ENCODE peak calls at places on chromosomes 13 and 19, in seven cellular contexts. One of them, this sample, is unnamed.

GRCh38 chr19:24052811-24053210 is 34.2 kb upstream of the ZNF254 start:
- DNase-seq in AG10803: peak; percentile 17
- DNase-seq in RWPE1: no peak
- DNase-seq in AG04450: no peak
- DNase-seq in CD8-positive, alpha-beta T cell: no peak
- DNase-seq in fibroblast of mammary gland: peak; percentile 64
- DNase-seq in progenitor cell of endocrine pancreas: no peak
- DNase-seq in this sample: peak; percentile 73

GRCh38 chr19:46892252-46893179 is 31.7 kb downstream of the ARHGAP35 start:
- DNase-seq in CD8-positive, alpha-beta T cell: no peak
- DNase-seq in progenitor cell of endocrine pancreas: no peak
- DNase-seq in fibroblast of mammary gland: no peak
- DNase-seq in RWPE1: no peak
- DNase-seq in AG04450: no peak
- DNase-seq in AG10803: no peak
- DNase-seq in this sample: no peak

GRCh38 chr19:51402117-51402516 is 11.7 kb upstream of the C19orf84 start:
- DNase-seq in AG10803: no peak
- DNase-seq in CD8-positive, alpha-beta T cell: no peak
- DNase-seq in fibroblast of mammary gland: no peak
- DNase-seq in RWPE1: no peak
- DNase-seq in progenitor cell of endocrine pancreas: no peak
- DNase-seq in AG04450: no peak
- DNase-seq in this sample: no peak

GRCh38 chr19:860481-861098 is 1.1 kb downstream of the CFD start:
- DNase-seq in progenitor cell of endocrine pancreas: peak; percentile 52
- DNase-seq in RWPE1: peak; percentile 56
- DNase-seq in AG04450: peak; percentile 50
- DNase-seq in CD8-positive, alpha-beta T cell: peak; percentile 38
- DNase-seq in AG10803: peak; percentile 74
- DNase-seq in fibroblast of mammary gland: peak; percentile 70
- DNase-seq in this sample: peak; percentile 45

GRCh38 chr19:6847828-6848200 is 39.6 kb upstream of the ADGRE1 start:
- DNase-seq in progenitor cell of endocrine pancreas: no peak
- DNase-seq in CD8-positive, alpha-beta T cell: no peak
- DNase-seq in AG10803: no peak
- DNase-seq in AG04450: no peak
- DNase-seq in RWPE1: no peak
- DNase-seq in fibroblast of mammary gland: no peak
- DNase-seq in this sample: peak; percentile 16

GRCh38 chr19:9945319-9945966 is 9.1 kb upstream of the OLFM2 start:
- DNase-seq in fibroblast of mammary gland: peak; percentile 100
- DNase-seq in AG10803: peak; percentile 100
- DNase-seq in RWPE1: peak; percentile 26
- DNase-seq in progenitor cell of endocrine pancreas: no peak
- DNase-seq in CD8-positive, alpha-beta T cell: no peak
- DNase-seq in AG04450: peak; percentile 97
- DNase-seq in this sample: peak; percentile 79

GRCh38 chr13:40236566-40237168 is 429.8 kb downstream of the FOXO1 start:
- DNase-seq in progenitor cell of endocrine pancreas: no peak
- DNase-seq in AG04450: no peak
- DNase-seq in RWPE1: no peak
- DNase-seq in fibroblast of mammary gland: peak; percentile 92
- DNase-seq in CD8-positive, alpha-beta T cell: no peak
- DNase-seq in AG10803: peak; percentile 53
- DNase-seq in this sample: peak; percentile 88

GRCh38 chr13:29504691-29505090 is 90.8 kb downstream of the SLC7A1 start:
- DNase-seq in AG10803: no peak
- DNase-seq in fibroblast of mammary gland: no peak
- DNase-seq in RWPE1: no peak
- DNase-seq in CD8-positive, alpha-beta T cell: no peak
- DNase-seq in progenitor cell of endocrine pancreas: no peak
- DNase-seq in AG04450: no peak
- DNase-seq in this sample: no peak

GRCh38 chr13:62837895-62838294 is 1422.2 kb upstream of the PCDH20 start:
- DNase-seq in CD8-positive, alpha-beta T cell: no peak
- DNase-seq in AG04450: peak; percentile 63
- DNase-seq in fibroblast of mammary gland: peak; percentile 54
- DNase-seq in RWPE1: peak; percentile 2
- DNase-seq in progenitor cell of endocrine pancreas: no peak
- DNase-seq in AG10803: no peak
- DNase-seq in this sample: peak; percentile 36

GRCh38 chr13:59012731-59013130 is 1151.0 kb downstream of the DIAPH3 start:
- DNase-seq in AG10803: no peak
- DNase-seq in RWPE1: no peak
- DNase-seq in progenitor cell of endocrine pancreas: no peak
- DNase-seq in CD8-positive, alpha-beta T cell: no peak
- DNase-seq in AG04450: no peak
- DNase-seq in fibroblast of mammary gland: no peak
- DNase-seq in this sample: no peak

GRCh38 chr13:49683489-49683888 is 7.8 kb downstream of the EBPL start:
- DNase-seq in RWPE1: no peak
- DNase-seq in CD8-positive, alpha-beta T cell: no peak
- DNase-seq in fibroblast of mammary gland: no peak
- DNase-seq in AG10803: no peak
- DNase-seq in progenitor cell of endocrine pancreas: no peak
- DNase-seq in AG04450: no peak
- DNase-seq in this sample: no peak

GRCh38 chr13:50085063-50085462 is 69.8 kb downstream of the KCNRG start:
- DNase-seq in CD8-positive, alpha-beta T cell: no peak
- DNase-seq in AG10803: no peak
- DNase-seq in progenitor cell of endocrine pancreas: no peak
- DNase-seq in AG04450: no peak
- DNase-seq in RWPE1: no peak
- DNase-seq in fibroblast of mammary gland: peak; percentile 59
- DNase-seq in this sample: peak; percentile 51

GRCh38 chr19:46191972-46192371 is 37.6 kb upstream of the IGFL1 start:
- DNase-seq in progenitor cell of endocrine pancreas: no peak
- DNase-seq in RWPE1: no peak
- DNase-seq in AG10803: no peak
- DNase-seq in CD8-positive, alpha-beta T cell: no peak
- DNase-seq in fibroblast of mammary gland: no peak
- DNase-seq in AG04450: no peak
- DNase-seq in this sample: no peak

GRCh38 chr13:96958286-96958891 is 35.9 kb downstream of the OXGR1 start:
- DNase-seq in RWPE1: peak; percentile 11
- DNase-seq in CD8-positive, alpha-beta T cell: no peak
- DNase-seq in AG10803: peak; percentile 38
- DNase-seq in progenitor cell of endocrine pancreas: no peak
- DNase-seq in AG04450: no peak
- DNase-seq in fibroblast of mammary gland: peak; percentile 47
- DNase-seq in this sample: peak; percentile 64

GRCh38 chr19:19170053-19170945 is at the start of gene MEF2B:
- DNase-seq in CD8-positive, alpha-beta T cell: peak; percentile 43
- DNase-seq in RWPE1: peak; percentile 92
- DNase-seq in progenitor cell of endocrine pancreas: peak; percentile 77
- DNase-seq in AG10803: peak; percentile 41
- DNase-seq in AG04450: no peak
- DNase-seq in fibroblast of mammary gland: peak; percentile 40
- DNase-seq in this sample: peak; percentile 63

GRCh38 chr13:19888799-19889198 is 25.4 kb upstream of the ZMYM5 start:
- DNase-seq in CD8-positive, alpha-beta T cell: no peak
- DNase-seq in AG10803: peak; percentile 22
- DNase-seq in RWPE1: no peak
- DNase-seq in progenitor cell of endocrine pancreas: no peak
- DNase-seq in AG04450: no peak
- DNase-seq in fibroblast of mammary gland: peak; percentile 35
- DNase-seq in this sample: peak; percentile 22

GRCh38 chr19:3536429-3537100 is 2.4 kb upstream of the TEKTIP1 start:
- DNase-seq in progenitor cell of endocrine pancreas: no peak
- DNase-seq in CD8-positive, alpha-beta T cell: no peak
- DNase-seq in RWPE1: no peak
- DNase-seq in AG10803: no peak
- DNase-seq in AG04450: no peak
- DNase-seq in fibroblast of mammary gland: no peak
- DNase-seq in this sample: no peak

GRCh38 chr19:7930765-7931164 is 4.8 kb upstream of the CTXN1 start:
- DNase-seq in fibroblast of mammary gland: no peak
- DNase-seq in CD8-positive, alpha-beta T cell: no peak
- DNase-seq in AG10803: no peak
- DNase-seq in progenitor cell of endocrine pancreas: no peak
- DNase-seq in RWPE1: no peak
- DNase-seq in AG04450: no peak
- DNase-seq in this sample: no peak

GRCh38 chr13:43831088-43831487 is 44.3 kb upstream of the ENOX1 start:
- DNase-seq in AG10803: peak; percentile 37
- DNase-seq in CD8-positive, alpha-beta T cell: no peak
- DNase-seq in AG04450: no peak
- DNase-seq in progenitor cell of endocrine pancreas: no peak
- DNase-seq in fibroblast of mammary gland: peak; percentile 85
- DNase-seq in RWPE1: no peak
- DNase-seq in this sample: peak; percentile 36

GRCh38 chr19:8459520-8460260 is 14.9 kb downstream of the HNRNPM start:
- DNase-seq in AG10803: peak; percentile 72
- DNase-seq in fibroblast of mammary gland: peak; percentile 87
- DNase-seq in RWPE1: peak; percentile 30
- DNase-seq in CD8-positive, alpha-beta T cell: no peak
- DNase-seq in AG04450: peak; percentile 53
- DNase-seq in progenitor cell of endocrine pancreas: no peak
- DNase-seq in this sample: peak; percentile 17

DNA sequence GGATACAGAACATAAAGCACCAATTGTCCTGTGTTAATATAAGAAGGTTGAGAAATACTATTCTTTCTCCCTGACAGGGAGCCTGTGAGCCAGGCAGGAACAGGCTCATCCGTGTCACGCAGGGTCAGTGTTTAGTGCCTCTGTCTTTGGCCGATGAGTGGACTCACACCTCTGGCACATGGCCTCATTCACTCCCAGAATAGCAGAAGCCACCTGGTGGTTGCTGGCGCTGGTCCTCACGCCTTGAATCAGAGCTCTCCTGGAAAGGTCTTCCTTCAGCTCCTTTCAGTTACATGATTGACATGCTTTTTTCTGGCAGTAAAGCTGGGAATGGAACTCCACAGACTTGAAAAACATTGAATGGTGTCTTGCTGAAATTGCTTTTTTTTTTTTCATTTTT is 28.1 kb upstream of the SIAH3 start:
- DNase-seq in AG10803: no peak
- DNase-seq in progenitor cell of endocrine pancreas: no peak
- DNase-seq in fibroblast of mammary gland: peak; percentile 18
- DNase-seq in AG04450: no peak
- DNase-seq in CD8-positive, alpha-beta T cell: no peak
- DNase-seq in RWPE1: peak; percentile 25
- DNase-seq in this sample: peak; percentile 76
- TF ChIP-seq CTCF in AG10803: no peak
- TF ChIP-seq CTCF in progenitor cell of endocrine pancreas: peak; percentile 41
- TF ChIP-seq CTCF in fibroblast of mammary gland: peak; percentile 15
- TF ChIP-seq CTCF in AG04450: no peak
- TF ChIP-seq CTCF in CD8-positive, alpha-beta T cell: no peak
- TF ChIP-seq CTCF in RWPE1: peak; percentile 40
- TF ChIP-seq CTCF in this sample: peak; percentile 40

GRCh38 chr13:54449922-54450321 is 1421.3 kb downstream of the OLFM4 start:
- DNase-seq in fibroblast of mammary gland: no peak
- DNase-seq in AG10803: no peak
- DNase-seq in CD8-positive, alpha-beta T cell: no peak
- DNase-seq in progenitor cell of endocrine pancreas: no peak
- DNase-seq in RWPE1: peak; percentile 8
- DNase-seq in AG04450: no peak
- DNase-seq in this sample: peak; percentile 1
- TF ChIP-seq CTCF in fibroblast of mammary gland: no peak
- TF ChIP-seq CTCF in AG10803: no peak
- TF ChIP-seq CTCF in CD8-positive, alpha-beta T cell: no peak
- TF ChIP-seq CTCF in progenitor cell of endocrine pancreas: peak; percentile 51
- TF ChIP-seq CTCF in RWPE1: peak; percentile 40
- TF ChIP-seq CTCF in AG04450: no peak
- TF ChIP-seq CTCF in this sample: peak; percentile 25

GRCh38 chr13:26186141-26186870 is 35.8 kb downstream of the RNF6 start:
- DNase-seq in progenitor cell of endocrine pancreas: peak; percentile 90
- DNase-seq in AG04450: peak; percentile 77
- DNase-seq in fibroblast of mammary gland: peak; percentile 86
- DNase-seq in CD8-positive, alpha-beta T cell: peak; percentile 84
- DNase-seq in AG10803: peak; percentile 90
- DNase-seq in RWPE1: peak; percentile 78
- DNase-seq in this sample: peak; percentile 94

GRCh38 chr13:26183416-26183815 is 38.7 kb downstream of the RNF6 start:
- DNase-seq in fibroblast of mammary gland: no peak
- DNase-seq in progenitor cell of endocrine pancreas: no peak
- DNase-seq in AG04450: no peak
- DNase-seq in CD8-positive, alpha-beta T cell: no peak
- DNase-seq in AG10803: no peak
- DNase-seq in RWPE1: no peak
- DNase-seq in this sample: no peak

GRCh38 chr13:26185720-26186119 is 36.4 kb downstream of the RNF6 start:
- DNase-seq in CD8-positive, alpha-beta T cell: no peak
- DNase-seq in fibroblast of mammary gland: no peak
- DNase-seq in AG04450: no peak
- DNase-seq in AG10803: no peak
- DNase-seq in progenitor cell of endocrine pancreas: no peak
- DNase-seq in RWPE1: no peak
- DNase-seq in this sample: no peak

GRCh38 chr13:26186995-26187394 is 35.1 kb downstream of the RNF6 start:
- DNase-seq in progenitor cell of endocrine pancreas: no peak
- DNase-seq in RWPE1: no peak
- DNase-seq in AG10803: no peak
- DNase-seq in AG04450: no peak
- DNase-seq in CD8-positive, alpha-beta T cell: no peak
- DNase-seq in fibroblast of mammary gland: no peak
- DNase-seq in this sample: peak; percentile 6

DNA sequence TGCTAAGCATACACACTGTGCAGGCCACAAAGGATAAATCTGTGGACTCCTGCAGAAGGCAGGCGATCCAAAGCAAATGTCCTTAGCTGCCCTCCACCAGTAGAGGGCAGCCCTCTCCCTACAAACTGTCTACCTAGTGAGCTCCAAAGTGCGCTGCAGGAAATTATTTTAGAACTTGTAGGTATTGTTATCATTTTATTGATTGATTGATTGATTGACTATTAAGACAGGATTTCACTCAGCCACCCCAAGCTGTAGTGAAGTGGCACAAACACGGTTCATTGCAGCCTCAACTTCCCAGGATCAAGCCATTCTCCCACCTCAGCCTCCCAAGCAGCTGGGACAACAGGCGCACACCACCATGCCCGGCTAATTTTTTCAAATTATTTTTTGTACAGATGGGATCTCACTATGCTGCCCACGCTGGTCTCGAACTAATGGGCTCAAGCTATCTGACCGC is 37.3 kb downstream of the RNF6 start:
- DNase-seq in AG10803: peak; percentile 73
- DNase-seq in progenitor cell of endocrine pancreas: peak; percentile 27
- DNase-seq in CD8-positive, alpha-beta T cell: peak; percentile 43
- DNase-seq in AG04450: peak; percentile 34
- DNase-seq in RWPE1: peak; percentile 39
- DNase-seq in fibroblast of mammary gland: peak; percentile 73
- DNase-seq in this sample: peak; percentile 79
- TF ChIP-seq CTCF in AG10803: peak; percentile 98
- TF ChIP-seq CTCF in progenitor cell of endocrine pancreas: peak; percentile 93
- TF ChIP-seq CTCF in CD8-positive, alpha-beta T cell: peak; percentile 97
- TF ChIP-seq CTCF in AG04450: peak; percentile 97
- TF ChIP-seq CTCF in RWPE1: peak; percentile 87
- TF ChIP-seq CTCF in fibroblast of mammary gland: peak; percentile 95
- TF ChIP-seq CTCF in this sample: peak; percentile 88

DNA sequence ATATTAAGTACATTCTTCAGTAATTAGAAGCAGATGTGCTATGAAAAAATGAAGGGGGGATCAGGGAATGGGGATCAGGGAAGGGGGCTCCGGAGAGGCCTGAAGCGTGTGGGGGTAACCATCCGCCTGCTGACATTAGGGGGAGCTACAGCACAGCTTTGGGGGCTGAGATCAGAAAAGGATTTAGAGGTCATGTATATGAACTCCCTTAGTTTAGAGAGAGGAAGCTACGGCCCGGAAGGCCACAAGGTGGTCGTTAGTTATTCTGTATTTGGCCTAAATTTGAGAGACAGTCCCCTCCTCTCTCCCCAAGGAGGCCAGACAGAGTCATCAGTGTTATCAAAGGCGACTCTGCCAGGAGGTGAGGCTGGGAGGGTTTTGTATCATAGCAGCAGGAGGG is 99.0 kb downstream of the TM9SF2 start:
- DNase-seq in fibroblast of mammary gland: no peak
- DNase-seq in RWPE1: no peak
- DNase-seq in CD8-positive, alpha-beta T cell: no peak
- DNase-seq in progenitor cell of endocrine pancreas: no peak
- DNase-seq in AG10803: no peak
- DNase-seq in AG04450: no peak
- DNase-seq in this sample: no peak
- TF ChIP-seq CTCF in fibroblast of mammary gland: peak; percentile 15
- TF ChIP-seq CTCF in RWPE1: no peak
- TF ChIP-seq CTCF in CD8-positive, alpha-beta T cell: peak; percentile 29
- TF ChIP-seq CTCF in progenitor cell of endocrine pancreas: peak; percentile 22
- TF ChIP-seq CTCF in AG10803: no peak
- TF ChIP-seq CTCF in AG04450: peak; percentile 11
- TF ChIP-seq CTCF in this sample: no peak